ENCODE peak calls at places on chromosomes 13 and 19, in five cellular contexts. V is uterus, B is RWPE2, Q is HFF-Myc, W is GM06990. P is an unnamed sample.

GRCh38 chr13:45205124-45205523 is 4.3 kb upstream of the KCTD4 start:
- DNase-seq in B (no peak), W (no peak), V (no peak), Q (no peak), P (no peak)

GRCh38 chr13:113926301-113926761 is 47.5 kb downstream of the C13orf46 start:
- DNase-seq in V (no peak), B (peak; percentile 52), Q (no peak), W (no peak), P (no peak)

GRCh38 chr13:48783181-48783630 is 129.5 kb downstream of the CYSLTR2 start:
- DNase-seq in V (peak; percentile 21), B (peak; percentile 61), Q (peak; percentile 93), W (no peak), P (no peak)

GRCh38 chr19:5142725-5143097 is 173.8 kb downstream of the KDM4B start:
- DNase-seq in B (peak; percentile 24), W (peak; percentile 13), V (no peak), Q (no peak), P (no peak)

GRCh38 chr19:13018037-13018914 is 23.0 kb downstream of the NFIX start:
- DNase-seq in V (peak; percentile 86), B (no peak), W (no peak), Q (no peak), P (no peak)

GRCh38 chr13:45705145-45705695 is 3.1 kb downstream of the CBY2 start:
- DNase-seq in W (no peak), B (no peak), V (no peak), Q (no peak), P (no peak)

GRCh38 chr19:29040951-29041350 is 172.0 kb downstream of the UQCRFS1 start:
- DNase-seq in B (no peak), V (no peak), Q (no peak), W (no peak), P (no peak)

GRCh38 chr13:20411638-20412342 is 113.9 kb downstream of the CRYL1 start:
- DNase-seq in B (no peak), Q (no peak), W (no peak), V (no peak), P (no peak)

GRCh38 chr13:96179309-96179708 is 89.4 kb downstream of the HS6ST3 start:
- DNase-seq in B (no peak), Q (no peak), V (no peak), W (no peak), P (no peak)

GRCh38 chr19:46426035-46426505 is 2.7 kb downstream of the PNMA8C start:
- DNase-seq in V (no peak), Q (no peak), W (no peak), B (no peak), P (no peak)

GRCh38 chr13:110304256-110304655 is 2.7 kb downstream of the COL4A1 start:
- DNase-seq in Q (no peak), B (no peak), W (no peak), V (peak; percentile 68), P (no peak)

GRCh38 chr19:13888281-13888680 is 11.3 kb downstream of the NANOS3 start:
- DNase-seq in Q (no peak), B (no peak), V (no peak), W (no peak), P (no peak)

DNA sequence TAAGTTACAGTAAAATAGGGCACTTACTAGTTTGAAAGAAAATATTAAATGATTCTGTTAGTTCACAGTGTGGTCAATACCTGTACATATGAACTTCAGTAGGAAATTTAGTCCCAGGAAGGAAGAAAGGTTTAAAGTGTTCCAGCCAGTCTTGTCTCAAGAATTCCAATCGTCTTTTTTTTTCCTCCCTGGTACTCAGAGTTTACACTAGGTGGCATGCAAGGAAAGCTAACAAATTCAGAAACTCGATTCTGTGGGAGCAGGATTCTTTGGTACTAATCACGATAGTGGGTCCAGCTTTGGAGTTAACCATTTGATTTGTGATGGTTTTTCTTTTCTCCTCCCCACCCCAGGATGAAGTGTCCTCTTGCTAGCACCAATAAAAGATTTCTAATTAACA is 43.6 kb downstream of the POLR1D start:
- DNase-seq in V (no peak), B (no peak), Q (no peak), W (no peak), P (no peak)
- TF ChIP-seq CTCF in V (no peak), B (peak; percentile 32), Q (no peak), W (no peak), P (no peak)

GRCh38 chr13:24313449-24313848 is 4.1 kb downstream of the C1QTNF9 start:
- DNase-seq in V (no peak), Q (no peak), B (no peak), W (no peak), P (no peak)
- TF ChIP-seq CTCF in V (no peak), Q (no peak), B (peak; percentile 24), W (no peak), P (no peak)

DNA sequence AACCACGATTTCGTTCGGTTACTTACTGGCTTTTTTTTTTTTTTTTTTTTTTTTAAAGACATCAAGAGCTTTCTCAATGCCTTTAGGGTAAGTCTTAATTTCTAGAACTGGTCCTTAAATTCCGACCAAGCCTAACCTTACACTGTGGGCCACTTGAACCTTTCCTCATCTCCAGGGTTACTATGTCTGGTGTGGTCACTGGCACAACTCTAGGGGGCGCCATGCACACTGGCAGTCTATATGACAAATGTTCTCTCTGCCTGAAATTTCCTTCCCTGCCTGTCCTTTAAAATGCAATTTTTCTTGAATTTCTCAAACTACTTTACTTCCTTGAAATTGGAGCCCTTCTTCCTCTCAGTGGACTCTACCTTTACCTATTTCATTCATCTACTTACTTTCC is 227.4 kb downstream of the KLF5 start:
- DNase-seq in W (no peak), B (no peak), V (no peak), Q (no peak), P (no peak)
- TF ChIP-seq CTCF in W (peak; percentile 2), B (peak; percentile 9), V (no peak), Q (peak; percentile 30), P (no peak)

DNA sequence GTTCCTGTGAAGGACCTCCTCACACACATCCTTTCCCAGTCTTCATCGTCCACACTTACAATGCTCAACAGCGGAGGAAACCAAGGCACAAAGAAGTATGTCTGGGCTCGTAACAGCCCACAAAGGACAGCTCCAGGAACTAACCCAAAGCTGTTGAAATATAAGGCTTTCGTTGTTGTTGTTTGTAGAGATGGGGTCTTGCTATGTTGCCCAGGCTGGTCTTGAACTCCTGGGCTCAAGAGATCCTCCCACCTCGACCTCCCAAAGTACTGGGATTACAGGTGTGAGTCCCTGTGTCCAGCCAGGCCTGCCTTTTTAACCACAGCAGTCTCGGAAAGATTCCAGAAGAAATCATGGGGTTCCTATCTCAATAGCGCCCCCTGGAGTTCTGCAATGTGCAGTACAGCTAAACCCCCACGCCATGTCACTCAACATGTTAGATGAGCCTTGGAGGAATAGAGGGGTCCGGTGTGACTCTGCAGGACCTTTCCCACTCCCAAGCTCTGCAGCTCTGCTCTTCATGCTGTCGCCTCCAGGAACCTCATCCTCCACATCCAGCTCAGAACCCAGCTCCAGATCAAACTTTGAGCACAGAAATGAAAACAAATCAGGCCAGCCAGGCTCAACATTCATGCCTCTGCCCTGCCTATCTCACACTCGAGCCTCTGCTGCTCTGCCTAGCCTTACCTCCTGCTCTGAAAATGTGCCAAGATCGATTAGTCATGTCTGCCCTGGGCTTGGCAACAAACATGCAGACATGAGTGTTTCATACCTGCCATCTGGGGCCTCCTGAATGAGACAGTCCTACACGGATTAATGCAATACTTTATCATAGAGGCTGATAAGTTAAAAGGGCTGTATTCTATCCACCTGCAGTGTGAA is 7.5 kb downstream of the PLA2G4C start:
- DNase-seq in V (no peak), Q (no peak), W (no peak), B (no peak), P (no peak)
- TF ChIP-seq CTCF in V (peak; percentile 27), Q (peak; percentile 80), W (peak; percentile 62), B (peak; percentile 45), P (peak; percentile 76)